ENCODE peak calls at places on chromosomes 11 and 22, in five cellular contexts. One of them, this sample, is unnamed.

GRCh38 chr22:19480789-19481188 is 1.1 kb downstream of the CDC45 start:
- DNase-seq in OCI-LY7: peak; percentile 12
- DNase-seq in endodermal cell: no peak
- DNase-seq in thoracic aorta: no peak
- DNase-seq in fibroblast of villous mesenchyme: no peak
- DNase-seq in this sample: no peak

GRCh38 chr11:96189351-96189750 is 153.6 kb downstream of the MAML2 start:
- DNase-seq in OCI-LY7: no peak
- DNase-seq in endodermal cell: no peak
- DNase-seq in thoracic aorta: no peak
- DNase-seq in fibroblast of villous mesenchyme: no peak
- DNase-seq in this sample: no peak

GRCh38 chr11:11555228-11555627 is 66.6 kb downstream of the GALNT18 start:
- DNase-seq in OCI-LY7: no peak
- DNase-seq in endodermal cell: no peak
- DNase-seq in thoracic aorta: no peak
- DNase-seq in fibroblast of villous mesenchyme: no peak
- DNase-seq in this sample: no peak

GRCh38 chr11:45959851-45960250 is 37.4 kb downstream of the LARGE2 start:
- DNase-seq in OCI-LY7: no peak
- DNase-seq in endodermal cell: no peak
- DNase-seq in thoracic aorta: no peak
- DNase-seq in fibroblast of villous mesenchyme: no peak
- DNase-seq in this sample: no peak

GRCh38 chr22:33000342-33001280 is 57.6 kb downstream of the SYN3 start:
- DNase-seq in OCI-LY7: peak; percentile 73
- DNase-seq in endodermal cell: peak; percentile 96
- DNase-seq in thoracic aorta: no peak
- DNase-seq in fibroblast of villous mesenchyme: peak; percentile 40
- DNase-seq in this sample: peak; percentile 2

GRCh38 chr22:44074286-44074984 is 50.3 kb downstream of the PARVB start:
- DNase-seq in OCI-LY7: no peak
- DNase-seq in endodermal cell: no peak
- DNase-seq in thoracic aorta: no peak
- DNase-seq in fibroblast of villous mesenchyme: no peak
- DNase-seq in this sample: no peak

GRCh38 chr11:44709966-44710365 is 16.8 kb upstream of the TSPAN18 start:
- DNase-seq in OCI-LY7: no peak
- DNase-seq in endodermal cell: no peak
- DNase-seq in thoracic aorta: no peak
- DNase-seq in fibroblast of villous mesenchyme: peak; percentile 2
- DNase-seq in this sample: peak; percentile 59

GRCh38 chr22:19434829-19435580 is 2.7 kb downstream of the MRPL40 start:
- DNase-seq in OCI-LY7: peak; percentile 44
- DNase-seq in endodermal cell: no peak
- DNase-seq in thoracic aorta: no peak
- DNase-seq in fibroblast of villous mesenchyme: no peak
- DNase-seq in this sample: no peak

GRCh38 chr22:41919357-41920224 is 4.7 kb upstream of the SHISA8 start:
- DNase-seq in OCI-LY7: peak; percentile 84
- DNase-seq in endodermal cell: peak; percentile 96
- DNase-seq in thoracic aorta: no peak
- DNase-seq in fibroblast of villous mesenchyme: peak; percentile 17
- DNase-seq in this sample: no peak

GRCh38 chr11:63212742-63213141 is 30.7 kb downstream of the SLC22A25 start:
- DNase-seq in OCI-LY7: peak; percentile 22
- DNase-seq in endodermal cell: peak; percentile 54
- DNase-seq in thoracic aorta: no peak
- DNase-seq in fibroblast of villous mesenchyme: peak; percentile 19
- DNase-seq in this sample: peak; percentile 14

GRCh38 chr11:58525037-58525614 is 17.2 kb upstream of the OR5B21 start:
- DNase-seq in OCI-LY7: peak; percentile 91
- DNase-seq in endodermal cell: no peak
- DNase-seq in thoracic aorta: no peak
- DNase-seq in fibroblast of villous mesenchyme: peak; percentile 12
- DNase-seq in this sample: no peak

GRCh38 chr22:37050913-37051628 is 471 bp upstream of the KCTD17 start:
- DNase-seq in OCI-LY7: no peak
- DNase-seq in endodermal cell: no peak
- DNase-seq in thoracic aorta: no peak
- DNase-seq in fibroblast of villous mesenchyme: no peak
- DNase-seq in this sample: no peak
- H3K4me3 ChIP-seq in OCI-LY7: peak overlapping the region; percentile 97
- H3K4me3 ChIP-seq in endodermal cell: peak overlapping the region; percentile 80
- H3K4me3 ChIP-seq in thoracic aorta: peak overlapping the region; percentile 86
- H3K4me3 ChIP-seq in fibroblast of villous mesenchyme: peak overlapping the region; percentile 41
- H3K4me3 ChIP-seq in this sample: peak overlapping the region; percentile 35

GRCh38 chr11:74255741-74256369 is 55.6 kb downstream of the P4HA3 start:
- DNase-seq in OCI-LY7: peak; percentile 65
- DNase-seq in endodermal cell: peak; percentile 77
- DNase-seq in thoracic aorta: no peak
- DNase-seq in fibroblast of villous mesenchyme: peak; percentile 66
- DNase-seq in this sample: peak; percentile 81

GRCh38 chr11:74253361-74253760 is 58.1 kb downstream of the P4HA3 start:
- DNase-seq in OCI-LY7: no peak
- DNase-seq in endodermal cell: no peak
- DNase-seq in thoracic aorta: no peak
- DNase-seq in fibroblast of villous mesenchyme: no peak
- DNase-seq in this sample: peak; percentile 58

GRCh38 chr11:74257934-74258553 is 53.4 kb downstream of the P4HA3 start:
- DNase-seq in OCI-LY7: no peak
- DNase-seq in endodermal cell: no peak
- DNase-seq in thoracic aorta: peak; percentile 23
- DNase-seq in fibroblast of villous mesenchyme: peak; percentile 70
- DNase-seq in this sample: peak; percentile 75

GRCh38 chr11:74256370-74257133 is 54.9 kb downstream of the P4HA3 start:
- DNase-seq in OCI-LY7: no peak
- DNase-seq in endodermal cell: no peak
- DNase-seq in thoracic aorta: no peak
- DNase-seq in fibroblast of villous mesenchyme: no peak
- DNase-seq in this sample: no peak
- H3K4me3 ChIP-seq in OCI-LY7: no peak overlapping the region
- H3K4me3 ChIP-seq in endodermal cell: no peak overlapping the region
- H3K4me3 ChIP-seq in thoracic aorta: no peak overlapping the region
- H3K4me3 ChIP-seq in fibroblast of villous mesenchyme: no peak overlapping the region
- H3K4me3 ChIP-seq in this sample: no peak overlapping the region

GRCh38 chr11:73219396-73220285 is 1.6 kb downstream of the P2RY2 start:
- DNase-seq in OCI-LY7: no peak
- DNase-seq in endodermal cell: peak; percentile 43
- DNase-seq in thoracic aorta: no peak
- DNase-seq in fibroblast of villous mesenchyme: no peak
- DNase-seq in this sample: no peak
- H3K4me3 ChIP-seq in OCI-LY7: no peak overlapping the region
- H3K4me3 ChIP-seq in endodermal cell: no peak overlapping the region
- H3K4me3 ChIP-seq in thoracic aorta: no peak overlapping the region
- H3K4me3 ChIP-seq in fibroblast of villous mesenchyme: no peak overlapping the region
- H3K4me3 ChIP-seq in this sample: no peak overlapping the region

DNA sequence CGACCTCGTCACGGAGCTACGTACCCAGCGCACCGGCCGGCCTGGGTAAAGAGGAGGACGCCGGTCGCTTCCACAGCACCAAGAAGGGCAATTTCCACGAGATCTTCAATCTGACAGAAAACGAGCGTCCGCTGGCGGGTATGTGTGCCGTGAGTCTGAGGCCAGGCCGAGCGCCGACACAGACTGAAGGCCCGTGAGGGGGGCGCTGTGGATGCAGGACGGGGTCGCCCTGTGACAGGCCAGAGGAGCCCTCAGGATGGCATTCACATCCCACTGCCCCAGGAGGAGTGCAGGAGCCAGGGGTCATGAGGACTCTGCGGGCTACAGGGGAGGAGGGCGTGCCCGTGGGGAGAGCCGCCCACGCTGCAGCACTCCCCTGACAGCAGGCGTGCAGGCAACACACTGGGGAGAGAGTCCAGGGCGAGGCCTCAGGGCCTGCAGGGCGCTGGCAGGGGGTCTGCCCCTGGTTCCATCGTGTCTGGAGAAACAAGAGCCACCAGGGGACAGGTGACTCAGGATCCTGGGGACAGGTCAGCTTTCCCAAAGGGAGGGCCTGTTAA is 53.6 kb downstream of the GRAMD4 start:
- DNase-seq in OCI-LY7: no peak
- DNase-seq in endodermal cell: no peak
- DNase-seq in thoracic aorta: no peak
- DNase-seq in fibroblast of villous mesenchyme: no peak
- DNase-seq in this sample: no peak
- H3K4me3 ChIP-seq in OCI-LY7: peak overlapping the region; percentile 45
- H3K4me3 ChIP-seq in endodermal cell: no peak overlapping the region
- H3K4me3 ChIP-seq in thoracic aorta: no peak overlapping the region
- H3K4me3 ChIP-seq in fibroblast of villous mesenchyme: no peak overlapping the region
- H3K4me3 ChIP-seq in this sample: no peak overlapping the region

GRCh38 chr11:65388731-65389130 is 2.3 kb downstream of the FRMD8 start:
- DNase-seq in OCI-LY7: no peak
- DNase-seq in endodermal cell: no peak
- DNase-seq in thoracic aorta: no peak
- DNase-seq in fibroblast of villous mesenchyme: no peak
- DNase-seq in this sample: no peak

GRCh38 chr11:65389294-65389980 is 3.0 kb downstream of the FRMD8 start:
- DNase-seq in OCI-LY7: no peak
- DNase-seq in endodermal cell: no peak
- DNase-seq in thoracic aorta: no peak
- DNase-seq in fibroblast of villous mesenchyme: no peak
- DNase-seq in this sample: no peak

GRCh38 chr11:65391007-65391406 is 4.6 kb downstream of the FRMD8 start:
- DNase-seq in OCI-LY7: no peak
- DNase-seq in endodermal cell: peak; percentile 81
- DNase-seq in thoracic aorta: no peak
- DNase-seq in fibroblast of villous mesenchyme: peak; percentile 61
- DNase-seq in this sample: peak; percentile 32

GRCh38 chr11:65392186-65392829 is 5.9 kb downstream of the FRMD8 start:
- DNase-seq in OCI-LY7: no peak
- DNase-seq in endodermal cell: no peak
- DNase-seq in thoracic aorta: no peak
- DNase-seq in fibroblast of villous mesenchyme: no peak
- DNase-seq in this sample: no peak

GRCh38 chr11:65390099-65390941 is 3.9 kb downstream of the FRMD8 start:
- DNase-seq in OCI-LY7: no peak
- DNase-seq in endodermal cell: no peak
- DNase-seq in thoracic aorta: no peak
- DNase-seq in fibroblast of villous mesenchyme: no peak
- DNase-seq in this sample: peak; percentile 56
- H3K4me3 ChIP-seq in OCI-LY7: no peak overlapping the region
- H3K4me3 ChIP-seq in endodermal cell: no peak overlapping the region
- H3K4me3 ChIP-seq in thoracic aorta: peak overlapping the region; percentile 51
- H3K4me3 ChIP-seq in fibroblast of villous mesenchyme: peak overlapping the region; percentile 1
- H3K4me3 ChIP-seq in this sample: peak overlapping the region; percentile 7

GRCh38 chr11:70736461-70736860 is 338.1 kb downstream of the CTTN start:
- DNase-seq in OCI-LY7: no peak
- DNase-seq in endodermal cell: no peak
- DNase-seq in thoracic aorta: no peak
- DNase-seq in fibroblast of villous mesenchyme: no peak
- DNase-seq in this sample: no peak
- H3K4me3 ChIP-seq in OCI-LY7: no peak overlapping the region
- H3K4me3 ChIP-seq in endodermal cell: no peak overlapping the region
- H3K4me3 ChIP-seq in thoracic aorta: no peak overlapping the region
- H3K4me3 ChIP-seq in fibroblast of villous mesenchyme: no peak overlapping the region
- H3K4me3 ChIP-seq in this sample: no peak overlapping the region

DNA sequence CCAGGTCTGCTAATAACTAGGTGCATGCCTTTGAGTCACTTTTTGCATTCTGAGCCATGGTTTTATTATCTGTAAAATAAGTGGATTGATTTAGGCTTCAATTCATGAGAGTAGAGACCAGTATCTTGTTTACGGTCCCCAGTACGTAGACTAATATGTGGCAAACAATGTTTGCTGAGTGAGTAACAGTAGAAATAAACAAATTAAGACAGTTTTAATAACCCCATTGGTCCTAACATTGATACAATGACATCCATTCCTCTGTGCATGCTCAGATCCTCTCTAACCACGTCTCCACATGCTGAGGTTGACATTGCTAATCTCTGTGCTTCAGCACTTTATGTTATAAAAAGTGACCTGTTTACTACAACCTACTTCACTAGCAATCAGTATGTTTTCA is 983 bp downstream of the CCDC34 start:
- DNase-seq in OCI-LY7: no peak
- DNase-seq in endodermal cell: no peak
- DNase-seq in thoracic aorta: no peak
- DNase-seq in fibroblast of villous mesenchyme: no peak
- DNase-seq in this sample: no peak
- H3K4me3 ChIP-seq in OCI-LY7: peak overlapping the region; percentile 80
- H3K4me3 ChIP-seq in endodermal cell: peak overlapping the region; percentile 88
- H3K4me3 ChIP-seq in thoracic aorta: no peak overlapping the region
- H3K4me3 ChIP-seq in fibroblast of villous mesenchyme: peak overlapping the region; percentile 78
- H3K4me3 ChIP-seq in this sample: no peak overlapping the region

GRCh38 chr11:117795726-117796455 is 1.1 kb downstream of the DSCAML1 start:
- DNase-seq in OCI-LY7: no peak
- DNase-seq in endodermal cell: peak; percentile 76
- DNase-seq in thoracic aorta: no peak
- DNase-seq in fibroblast of villous mesenchyme: no peak
- DNase-seq in this sample: no peak
- H3K4me3 ChIP-seq in OCI-LY7: no peak overlapping the region
- H3K4me3 ChIP-seq in endodermal cell: peak overlapping the region; percentile 74
- H3K4me3 ChIP-seq in thoracic aorta: peak overlapping the region; percentile 39
- H3K4me3 ChIP-seq in fibroblast of villous mesenchyme: no peak overlapping the region
- H3K4me3 ChIP-seq in this sample: no peak overlapping the region

DNA sequence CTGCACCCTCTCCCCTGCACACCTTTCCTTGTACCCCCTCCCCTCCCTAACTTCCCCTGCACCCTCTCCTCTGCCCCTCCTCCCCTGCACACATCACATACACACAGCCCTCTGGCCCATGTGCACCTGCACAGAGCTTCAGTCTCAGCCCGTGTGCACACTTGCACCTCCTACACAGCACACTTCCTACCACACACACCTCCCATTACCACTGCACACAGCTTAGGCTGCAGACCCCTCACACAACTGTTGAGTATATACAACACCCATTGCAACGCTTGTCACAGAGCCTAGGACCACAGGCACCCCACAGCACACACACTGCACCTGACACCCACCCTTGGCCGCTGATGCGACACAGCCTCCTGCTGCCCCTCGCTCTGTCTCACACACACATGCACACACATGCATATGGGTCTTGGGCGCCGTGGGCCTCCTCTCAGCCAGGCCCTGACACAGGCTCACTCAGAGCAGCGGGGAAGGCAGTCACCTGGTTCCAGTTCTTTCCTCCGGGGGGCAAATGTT is 404 bp downstream of the SIGIRR start:
- DNase-seq in OCI-LY7: peak; percentile 49
- DNase-seq in endodermal cell: no peak
- DNase-seq in thoracic aorta: no peak
- DNase-seq in fibroblast of villous mesenchyme: no peak
- DNase-seq in this sample: no peak
- H3K4me3 ChIP-seq in OCI-LY7: peak overlapping the region; percentile 54
- H3K4me3 ChIP-seq in endodermal cell: no peak overlapping the region
- H3K4me3 ChIP-seq in thoracic aorta: peak overlapping the region; percentile 65
- H3K4me3 ChIP-seq in fibroblast of villous mesenchyme: no peak overlapping the region
- H3K4me3 ChIP-seq in this sample: peak overlapping the region; percentile 6